ENCODE peak calls at places on chromosomes 1 and 21, in six cellular contexts. U is upper lobe of right lung, R is gastrocnemius medialis, H is colonic mucosa, O is psoas muscle, Y is GM06990. S is an unnamed sample.

GRCh38 chr1:87826639-87827345 is 498.1 kb downstream of the LMO4 start:
- DNase-seq in U (no peak), R (peak), H (peak), O (peak), Y (peak), S (peak)

GRCh38 chr1:32336963-32337675 is 1.1 kb upstream of the MARCKSL1 start:
- DNase-seq in U (peak), R (no peak), H (no peak), O (no peak), Y (peak), S (peak)

GRCh38 chr21:36330904-36331303 is 10.9 kb downstream of the MORC3 start:
- DNase-seq in U (no peak), R (no peak), H (peak), O (no peak), Y (no peak), S (peak)

GRCh38 chr21:37225440-37225839 is 41.7 kb downstream of the VPS26C start:
- DNase-seq in U (no peak), R (no peak), H (no peak), O (no peak), Y (no peak), S (no peak)

GRCh38 chr1:154407021-154407865 is 2.1 kb downstream of the IL6R start:
- DNase-seq in U (peak), R (peak), H (peak), O (no peak), Y (peak), S (peak)

GRCh38 chr1:64836792-64837191 is 91.9 kb downstream of the RAVER2 start:
- DNase-seq in U (no peak), R (no peak), H (no peak), O (no peak), Y (no peak), S (no peak)

GRCh38 chr1:212323065-212323464 is 37.9 kb downstream of the PPP2R5A start:
- DNase-seq in U (no peak), R (no peak), H (no peak), O (no peak), Y (no peak), S (no peak)

GRCh38 chr1:60972841-60973364 is 109.5 kb upstream of the NFIA start:
- DNase-seq in U (no peak), R (no peak), H (no peak), O (no peak), Y (no peak), S (no peak)

GRCh38 chr1:197595244-197595904 is 179.9 kb downstream of the DENND1B start:
- DNase-seq in U (no peak), R (no peak), H (no peak), O (no peak), Y (no peak), S (no peak)

GRCh38 chr1:168287237-168287664 is 6.6 kb downstream of the TBX19 start:
- DNase-seq in U (no peak), R (no peak), H (no peak), O (no peak), Y (no peak), S (peak)

GRCh38 chr21:25313891-25314646 is 293.2 kb downstream of the MRPL39 start:
- DNase-seq in U (no peak), R (no peak), H (no peak), O (no peak), Y (no peak), S (peak)
- TF ChIP-seq CTCF in U (peak), R (no peak), H (no peak), O (no peak), Y (peak), S (peak)

DNA sequence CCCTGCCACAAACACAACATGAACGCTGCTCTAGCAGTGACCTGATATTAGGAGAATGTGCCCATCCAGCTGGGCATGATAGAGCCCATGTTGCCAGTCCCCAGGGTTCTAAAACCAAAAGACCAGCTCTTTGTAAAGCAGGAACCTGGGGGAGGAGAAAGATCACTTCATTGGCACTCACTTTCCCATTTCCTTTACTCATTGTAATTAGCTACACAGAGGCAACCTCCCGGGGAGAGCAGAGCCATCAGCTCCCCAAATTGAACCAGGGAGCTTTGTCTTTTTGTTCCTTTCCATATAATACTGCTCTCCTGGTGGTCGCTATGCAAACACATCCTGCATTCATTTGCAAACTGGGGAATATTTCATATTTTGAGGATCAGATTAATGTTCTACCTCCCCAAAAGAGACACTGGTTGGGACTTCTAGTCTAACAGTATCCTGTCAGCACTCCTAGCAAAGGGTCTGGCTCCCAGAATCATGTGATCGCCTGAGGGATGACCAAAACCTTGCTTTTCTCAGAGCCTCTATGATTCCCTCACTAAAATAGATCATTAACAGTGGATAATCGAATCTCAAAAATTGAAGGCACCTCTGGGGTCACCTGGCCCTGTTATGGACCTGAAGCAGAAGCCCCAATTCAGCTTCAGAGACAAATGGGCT is 76.7 kb upstream of the CD1D start:
- DNase-seq in U (no peak), R (no peak), H (no peak), O (no peak), Y (no peak), S (no peak)
- H3K4me3 ChIP-seq in U (no peak), R (no peak), H (no peak), O (no peak), Y (no peak), S (no peak)

DNA sequence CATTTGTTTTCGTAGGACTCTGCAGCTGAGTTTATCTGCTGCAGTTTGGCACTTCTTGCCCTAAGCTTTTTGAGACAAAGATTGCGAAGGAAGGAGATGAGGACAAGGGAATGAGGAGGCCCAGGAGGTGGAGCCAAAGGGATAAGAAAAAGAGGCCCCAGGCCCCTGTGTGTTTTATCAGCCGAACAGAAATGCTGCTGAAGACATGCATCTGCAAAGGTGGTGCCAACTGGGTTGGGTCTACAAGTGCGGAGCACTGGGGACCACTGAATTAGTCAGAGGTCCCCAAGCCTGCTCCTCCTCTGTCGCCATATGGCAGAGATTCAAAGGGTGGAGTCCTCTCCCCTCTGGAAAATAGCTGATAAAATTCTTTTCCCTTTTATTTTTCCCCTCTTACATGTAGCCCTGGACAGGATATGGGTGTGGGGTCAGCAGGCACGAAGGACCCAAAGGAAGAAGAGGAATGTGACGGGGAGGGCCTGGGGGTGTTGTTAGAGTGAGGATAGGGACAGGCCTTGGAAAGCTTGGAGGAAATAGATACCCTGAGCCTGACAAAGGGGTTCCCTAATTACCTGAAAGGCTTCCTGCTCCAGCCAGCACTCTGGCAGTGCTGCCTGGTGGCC is 2.7 kb downstream of the CD34 start:
- DNase-seq in U (no peak), R (peak), H (no peak), O (peak), Y (no peak), S (no peak)
- TF ChIP-seq CTCF in U (no peak), R (no peak), H (no peak), O (no peak), Y (no peak), S (no peak)

GRCh38 chr1:157994704-157995540 is 1.5 kb downstream of the KIRREL1 start:
- DNase-seq in U (no peak), R (no peak), H (no peak), O (peak), Y (no peak), S (no peak)

GRCh38 chr1:157993179-157994080 is at the start of gene KIRREL1:
- DNase-seq in U (peak), R (no peak), H (peak), O (peak), Y (no peak), S (no peak)

GRCh38 chr1:157994081-157994581 is 686 bp downstream of the KIRREL1 start:
- DNase-seq in U (no peak), R (no peak), H (no peak), O (peak), Y (no peak), S (no peak)

GRCh38 chr1:157992813-157993178 is 649 bp upstream of the KIRREL1 start:
- DNase-seq in U (no peak), R (no peak), H (no peak), O (no peak), Y (no peak), S (no peak)

DNA sequence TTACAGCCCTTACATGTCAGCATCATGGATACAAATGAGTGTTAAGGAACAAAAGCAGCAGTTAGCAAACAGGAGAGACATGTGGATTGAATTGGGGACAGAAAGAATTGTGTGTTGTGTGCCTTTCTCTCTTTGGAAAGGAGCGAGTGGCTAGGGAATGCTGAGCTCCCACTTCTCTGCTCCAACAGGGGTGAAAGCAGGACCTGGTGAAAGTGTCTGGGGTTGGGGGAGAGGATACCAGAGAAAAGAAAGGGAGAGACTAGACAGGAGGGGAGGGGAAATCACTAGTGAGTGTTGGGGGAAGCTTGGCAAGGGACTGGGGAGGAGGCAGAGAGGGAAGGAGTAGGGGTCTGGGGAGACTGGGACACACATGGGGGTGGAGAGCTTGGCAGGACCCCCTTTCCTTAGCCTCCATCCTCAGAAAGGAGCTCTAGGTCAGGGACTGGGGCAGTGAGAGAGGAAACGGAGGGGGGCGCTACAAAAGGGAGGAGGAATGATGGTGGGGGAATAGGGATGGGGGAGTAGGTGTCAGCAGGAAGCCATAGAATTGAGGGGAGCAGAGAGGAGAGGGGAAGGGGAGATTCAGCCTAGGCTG is 2.2 kb downstream of the KIRREL1 start:
- DNase-seq in U (no peak), R (no peak), H (no peak), O (no peak), Y (no peak), S (no peak)
- H3K4me3 ChIP-seq in U (peak), R (no peak), H (no peak), O (peak), Y (no peak), S (no peak)